ENCODE peak calls at places on chromosome 3, in eight cellular contexts. One of them, this sample, is unnamed.

GRCh38 chr3:183298708-183299153 is 45.7 kb downstream of the B3GNT5 start:
- DNase-seq in HepG2: no peak
- DNase-seq in tibial nerve: peak
- DNase-seq in chondrocyte: no peak
- DNase-seq in AG08395: peak
- DNase-seq in HEK293T: peak
- DNase-seq in GM20000: no peak
- DNase-seq in ELR: peak
- DNase-seq in this sample: peak

GRCh38 chr3:112773864-112774263 is 72.8 kb downstream of the CD200R1L start:
- DNase-seq in HepG2: no peak
- DNase-seq in tibial nerve: no peak
- DNase-seq in chondrocyte: no peak
- DNase-seq in AG08395: no peak
- DNase-seq in HEK293T: no peak
- DNase-seq in GM20000: no peak
- DNase-seq in ELR: no peak
- DNase-seq in this sample: no peak

GRCh38 chr3:11770477-11771381 is 76.0 kb downstream of the TAMM41 start:
- DNase-seq in HepG2: peak
- DNase-seq in tibial nerve: peak
- DNase-seq in chondrocyte: no peak
- DNase-seq in AG08395: peak
- DNase-seq in HEK293T: peak
- DNase-seq in GM20000: peak
- DNase-seq in ELR: peak
- DNase-seq in this sample: peak

GRCh38 chr3:184733971-184734608 is 22.2 kb upstream of the MAGEF1 start:
- DNase-seq in HepG2: no peak
- DNase-seq in tibial nerve: no peak
- DNase-seq in chondrocyte: peak
- DNase-seq in AG08395: no peak
- DNase-seq in HEK293T: no peak
- DNase-seq in GM20000: no peak
- DNase-seq in ELR: no peak
- DNase-seq in this sample: no peak

GRCh38 chr3:190288836-190289235 is 33.4 kb downstream of the CLDN1 start:
- DNase-seq in HepG2: no peak
- DNase-seq in tibial nerve: no peak
- DNase-seq in chondrocyte: no peak
- DNase-seq in AG08395: peak
- DNase-seq in HEK293T: no peak
- DNase-seq in GM20000: no peak
- DNase-seq in ELR: peak
- DNase-seq in this sample: peak

GRCh38 chr3:126352476-126353454 is 4.4 kb downstream of the KLF15 start:
- DNase-seq in HepG2: peak
- DNase-seq in tibial nerve: peak
- DNase-seq in chondrocyte: peak
- DNase-seq in AG08395: no peak
- DNase-seq in HEK293T: no peak
- DNase-seq in GM20000: no peak
- DNase-seq in ELR: peak
- DNase-seq in this sample: peak

GRCh38 chr3:12433823-12434222 is 50.5 kb upstream of the TSEN2 start:
- DNase-seq in HepG2: no peak
- DNase-seq in tibial nerve: no peak
- DNase-seq in chondrocyte: no peak
- DNase-seq in AG08395: no peak
- DNase-seq in HEK293T: no peak
- DNase-seq in GM20000: no peak
- DNase-seq in ELR: no peak
- DNase-seq in this sample: no peak

GRCh38 chr3:109081746-109082510 is 36.0 kb downstream of the MORC1 start:
- DNase-seq in HepG2: peak
- DNase-seq in tibial nerve: peak
- DNase-seq in chondrocyte: no peak
- DNase-seq in AG08395: peak
- DNase-seq in HEK293T: peak
- DNase-seq in GM20000: peak
- DNase-seq in ELR: peak
- DNase-seq in this sample: peak

GRCh38 chr3:129383292-129383860 is 45.1 kb downstream of the EFCAB12 start:
- DNase-seq in HepG2: peak
- DNase-seq in tibial nerve: peak
- DNase-seq in chondrocyte: no peak
- DNase-seq in AG08395: peak
- DNase-seq in HEK293T: peak
- DNase-seq in GM20000: peak
- DNase-seq in ELR: peak
- DNase-seq in this sample: peak

GRCh38 chr3:129581623-129582022 is 24.9 kb downstream of the PLXND1 start:
- DNase-seq in HepG2: no peak
- DNase-seq in tibial nerve: no peak
- DNase-seq in chondrocyte: no peak
- DNase-seq in AG08395: no peak
- DNase-seq in HEK293T: no peak
- DNase-seq in GM20000: no peak
- DNase-seq in ELR: no peak
- DNase-seq in this sample: no peak

GRCh38 chr3:145333931-145334330 is 827.1 kb downstream of the PLOD2 start:
- DNase-seq in HepG2: no peak
- DNase-seq in tibial nerve: no peak
- DNase-seq in chondrocyte: no peak
- DNase-seq in AG08395: no peak
- DNase-seq in HEK293T: no peak
- DNase-seq in GM20000: no peak
- DNase-seq in ELR: no peak
- DNase-seq in this sample: no peak

GRCh38 chr3:109897734-109898133 is 560.4 kb upstream of the DPPA4 start:
- DNase-seq in HepG2: no peak
- DNase-seq in tibial nerve: no peak
- DNase-seq in chondrocyte: no peak
- DNase-seq in AG08395: no peak
- DNase-seq in HEK293T: no peak
- DNase-seq in GM20000: no peak
- DNase-seq in ELR: no peak
- DNase-seq in this sample: no peak

GRCh38 chr3:98232489-98232888 is 31.6 kb upstream of the OR5H6 start:
- DNase-seq in HepG2: no peak
- DNase-seq in tibial nerve: no peak
- DNase-seq in chondrocyte: no peak
- DNase-seq in AG08395: no peak
- DNase-seq in HEK293T: no peak
- DNase-seq in GM20000: no peak
- DNase-seq in ELR: no peak
- DNase-seq in this sample: no peak

GRCh38 chr3:42302924-42303634 is 37.1 kb upstream of the CCK start:
- DNase-seq in HepG2: no peak
- DNase-seq in tibial nerve: no peak
- DNase-seq in chondrocyte: no peak
- DNase-seq in AG08395: no peak
- DNase-seq in HEK293T: no peak
- DNase-seq in GM20000: no peak
- DNase-seq in ELR: no peak
- DNase-seq in this sample: no peak

GRCh38 chr3:107545680-107546120 is 22.9 kb downstream of the BBX start:
- DNase-seq in HepG2: no peak
- DNase-seq in tibial nerve: no peak
- DNase-seq in chondrocyte: no peak
- DNase-seq in AG08395: peak
- DNase-seq in HEK293T: no peak
- DNase-seq in GM20000: no peak
- DNase-seq in ELR: no peak
- DNase-seq in this sample: peak

GRCh38 chr3:20843037-20843436 is 657.0 kb upstream of the SGO1 start:
- DNase-seq in HepG2: no peak
- DNase-seq in tibial nerve: no peak
- DNase-seq in chondrocyte: no peak
- DNase-seq in AG08395: no peak
- DNase-seq in HEK293T: no peak
- DNase-seq in GM20000: no peak
- DNase-seq in ELR: no peak
- DNase-seq in this sample: no peak

GRCh38 chr3:56282341-56282740 is 185.9 kb downstream of the ERC2 start:
- DNase-seq in HepG2: no peak
- DNase-seq in tibial nerve: no peak
- DNase-seq in chondrocyte: no peak
- DNase-seq in AG08395: no peak
- DNase-seq in HEK293T: no peak
- DNase-seq in GM20000: no peak
- DNase-seq in ELR: no peak
- DNase-seq in this sample: no peak

GRCh38 chr3:126546549-126547239 is 12.0 kb downstream of the C3orf22 start:
- DNase-seq in HepG2: no peak
- DNase-seq in tibial nerve: no peak
- DNase-seq in chondrocyte: peak
- DNase-seq in AG08395: no peak
- DNase-seq in HEK293T: no peak
- DNase-seq in GM20000: no peak
- DNase-seq in ELR: no peak
- DNase-seq in this sample: no peak

GRCh38 chr3:136106101-136106500 is 90.0 kb downstream of the MSL2 start:
- DNase-seq in HepG2: no peak
- DNase-seq in tibial nerve: no peak
- DNase-seq in chondrocyte: no peak
- DNase-seq in AG08395: no peak
- DNase-seq in HEK293T: no peak
- DNase-seq in GM20000: no peak
- DNase-seq in ELR: no peak
- DNase-seq in this sample: no peak

GRCh38 chr3:124832782-124833709 is 54.1 kb downstream of the ITGB5 start:
- DNase-seq in HepG2: no peak
- DNase-seq in tibial nerve: no peak
- DNase-seq in chondrocyte: no peak
- DNase-seq in AG08395: peak
- DNase-seq in HEK293T: no peak
- DNase-seq in GM20000: no peak
- DNase-seq in ELR: peak
- DNase-seq in this sample: peak

This sample was measured in EL.